ENCODE peak calls at places on chromosomes 4 and X, in four cellular contexts. I is IMR-90; G is CD4-positive, CD25-positive, alpha-beta regulatory T cell; R is GM10248. O is an unnamed sample.

GRCh38 chr4:87677731-87678130 is 27.7 kb downstream of the DMP1 start:
- DNase-seq in R (no peak), I (no peak), G (no peak), O (no peak)

GRCh38 chrX:129976441-129976840 is 6.0 kb upstream of the BCORL1 start:
- DNase-seq in I (no peak), R (no peak), G (no peak), O (no peak)

GRCh38 chr4:29553842-29554241 is 1166.3 kb upstream of the PCDH7 start:
- DNase-seq in R (no peak), G (no peak), I (no peak), O (no peak)

GRCh38 chr4:173185832-173186545 is 17.4 kb downstream of the GALNT7 start:
- DNase-seq in R (no peak), I (no peak), G (no peak), O (no peak)

GRCh38 chr4:151728679-151729078 is 32.1 kb downstream of the GATB start:
- DNase-seq in G (no peak), I (no peak), R (no peak), O (no peak)

GRCh38 chr4:94507281-94507680 is 55.5 kb downstream of the PDLIM5 start:
- DNase-seq in I (no peak), R (no peak), G (no peak), O (no peak)

GRCh38 chr4:105936901-105937300 is 41.6 kb downstream of the NPNT start:
- DNase-seq in G (no peak), R (no peak), I (no peak), O (no peak)

GRCh38 chr4:148437439-148437838 is 4.8 kb downstream of the NR3C2 start:
- DNase-seq in G (no peak), I (no peak), R (no peak), O (no peak)

GRCh38 chr4:6658635-6659075 is 18.2 kb downstream of the MRFAP1 start:
- DNase-seq in R (no peak), I (peak; percentile 28), G (peak; percentile 54), O (no peak)

GRCh38 chr4:123488916-123489315 is 92.3 kb downstream of the SPRY1 start:
- DNase-seq in I (peak; percentile 86), G (no peak), R (peak; percentile 29), O (no peak)

GRCh38 chr4:119099227-119099910 is 36.3 kb upstream of the MYOZ2 start:
- DNase-seq in G (no peak), I (peak; percentile 62), R (no peak), O (no peak)

GRCh38 chrX:75365243-75365975 is 91.5 kb downstream of the UPRT start:
- DNase-seq in R (no peak), G (no peak), I (no peak), O (no peak)

GRCh38 chr4:90766837-90767236 is 639.6 kb downstream of the CCSER1 start:
- DNase-seq in I (no peak), G (no peak), R (no peak), O (no peak)

GRCh38 chr4:175891863-175892262 is 79.8 kb upstream of the GPM6A start:
- DNase-seq in I (peak; percentile 4), G (no peak), R (peak; percentile 10), O (peak; percentile 68)

GRCh38 chrX:1425381-1425780 is 27.3 kb downstream of the ASMTL start:
- DNase-seq in I (no peak), R (no peak), G (no peak), O (no peak)

GRCh38 chr4:8913121-8913857 is 41.6 kb upstream of the HMX1 start:
- DNase-seq in G (no peak), R (peak; percentile 2), I (no peak), O (no peak)

GRCh38 chr4:145587088-145587487 is 32.1 kb upstream of the MMAA start:
- DNase-seq in R (no peak), G (no peak), I (no peak), O (no peak)

GRCh38 chr4:123706961-123707360 is 310.4 kb downstream of the SPRY1 start:
- DNase-seq in R (no peak), G (no peak), I (no peak), O (no peak)

GRCh38 chrX:27276751-27277150 is 186.4 kb downstream of the PPP4R3C start:
- DNase-seq in I (no peak), G (no peak), R (no peak), O (no peak)

GRCh38 chr4:26434030-26434639 is 56.1 kb downstream of the CCKAR start:
- DNase-seq in R (no peak), I (peak; percentile 36), G (no peak), O (no peak)

GRCh38 chr4:86300516-86300915 is 59.3 kb downstream of the MAPK10 start:
- DNase-seq in G (no peak), I (no peak), R (no peak), O (no peak)

GRCh38 chr4:7710126-7710525 is 229.5 kb downstream of the AFAP1 start:
- DNase-seq in G (no peak), R (no peak), I (no peak), O (no peak)

GRCh38 chr4:107197121-107197520 is 161.0 kb upstream of the DKK2 start:
- DNase-seq in G (no peak), R (no peak), I (no peak), O (no peak)

GRCh38 chr4:4560136-4560535 is 18.3 kb upstream of the STX18 start:
- DNase-seq in G (no peak), I (peak; percentile 36), R (no peak), O (no peak)

GRCh38 chr4:10006236-10006603 is 15.1 kb downstream of the SLC2A9 start:
- DNase-seq in R (no peak), G (no peak), I (no peak), O (peak; percentile 12)

GRCh38 chrX:154478728-154479622 is at the start of gene LAGE3:
- DNase-seq in G (peak; percentile 93), R (peak; percentile 91), I (peak; percentile 84), O (peak; percentile 92)

GRCh38 chr4:118918388-118918787 is 29.7 kb downstream of the SYNPO2 start:
- DNase-seq in R (no peak), I (peak; percentile 94), G (no peak), O (no peak)

GRCh38 chrX:114774691-114775090 is 190.8 kb downstream of the HTR2C start:
- DNase-seq in R (no peak), G (no peak), I (no peak), O (no peak)

GRCh38 chr4:30720656-30721352 is 635 bp downstream of the PCDH7 start:
- DNase-seq in I (peak; percentile 61), R (peak; percentile 15), G (no peak), O (no peak)

GRCh38 chrX:11886745-11887144 is 128.7 kb downstream of the MSL3 start:
- DNase-seq in I (peak; percentile 0), G (no peak), R (no peak), O (no peak)

GRCh38 chr4:73653695-73654106 is 33.5 kb upstream of the RASSF6 start:
- DNase-seq in R (peak; percentile 43), G (peak; percentile 10), I (peak; percentile 62), O (peak; percentile 90)